ENCODE peak calls at places on chromosome 16, in eight cellular contexts. K is B cell; P is IMR-90; H is cardiac muscle cell; E is CD8-positive, alpha-beta T cell; I is esophagus muscularis mucosa; O is pancreas; X is uterus. T is an unnamed sample.

GRCh38 chr16:85227262-85227923 is 115.1 kb upstream of the CIBAR2 start:
- DNase-seq in I (no peak), H (no peak), E (no peak), X (no peak), O (no peak), P (no peak), K (no peak), T (no peak)

GRCh38 chr16:11675561-11676511 is 7.6 kb downstream of the SNN start:
- DNase-seq in E (no peak), H (no peak), P (peak), O (peak), X (no peak), I (no peak), K (no peak), T (no peak)

GRCh38 chr16:49504626-49505025 is 131.0 kb downstream of the C16orf78 start:
- DNase-seq in H (no peak), I (no peak), X (no peak), E (no peak), O (no peak), K (no peak), P (no peak), T (no peak)

GRCh38 chr16:84672276-84673202 is 24.2 kb downstream of the KLHL36 start:
- DNase-seq in I (no peak), X (peak), P (peak), E (peak), K (peak), H (peak), O (peak), T (peak)

GRCh38 chr16:55495616-55496289 is 13.1 kb upstream of the LPCAT2 start:
- DNase-seq in H (no peak), E (no peak), X (peak), P (peak), I (peak), O (no peak), K (no peak), T (no peak)

GRCh38 chr16:2762711-2763110 is 10.3 kb downstream of the SRRM2 start:
- DNase-seq in O (no peak), K (no peak), H (no peak), E (no peak), I (no peak), X (no peak), P (no peak), T (no peak)

GRCh38 chr16:49986351-49987124 is 38.5 kb upstream of the CNEP1R1 start:
- DNase-seq in H (no peak), K (no peak), X (no peak), O (no peak), P (peak), I (no peak), E (no peak), T (no peak)

GRCh38 chr16:49498241-49499017 is 124.8 kb downstream of the C16orf78 start:
- DNase-seq in O (no peak), E (no peak), P (no peak), K (no peak), H (no peak), X (no peak), I (no peak), T (no peak)

GRCh38 chr16:85316944-85317343 is 204.7 kb upstream of the CIBAR2 start:
- DNase-seq in K (no peak), H (peak), E (no peak), P (no peak), X (no peak), O (peak), I (no peak), T (no peak)

GRCh38 chr16:4506450-4506849 is 30.3 kb downstream of the HMOX2 start:
- DNase-seq in K (peak), P (peak), E (peak), O (peak), H (peak), X (peak), I (no peak), T (peak)

GRCh38 chr16:57054338-57054737 is 38.0 kb upstream of the CPNE2 start:
- DNase-seq in H (no peak), K (no peak), I (no peak), E (no peak), P (no peak), O (no peak), X (no peak), T (no peak)

GRCh38 chr16:11099672-11100195 is 155.4 kb downstream of the CLEC16A start:
- DNase-seq in E (no peak), K (no peak), H (no peak), I (no peak), O (no peak), X (no peak), P (no peak), T (no peak)

GRCh38 chr16:79272141-79272577 is 328.4 kb downstream of the MAF start:
- DNase-seq in E (peak), O (no peak), P (no peak), X (no peak), H (no peak), I (no peak), K (no peak), T (no peak)

GRCh38 chr16:26644912-26645543 is 421.7 kb upstream of the C16orf82 start:
- DNase-seq in X (no peak), I (peak), K (no peak), E (no peak), H (no peak), P (no peak), O (no peak), T (no peak)

GRCh38 chr16:26643519-26643918 is 423.2 kb upstream of the C16orf82 start:
- DNase-seq in H (no peak), I (peak), P (no peak), E (no peak), K (no peak), O (no peak), X (no peak), T (no peak)

GRCh38 chr16:26642047-26642664 is 424.6 kb upstream of the C16orf82 start:
- DNase-seq in K (no peak), H (no peak), P (no peak), O (no peak), X (no peak), I (peak), E (no peak), T (no peak)

GRCh38 chr16:26648851-26649250 is 417.9 kb upstream of the C16orf82 start:
- DNase-seq in H (no peak), P (no peak), X (no peak), O (no peak), K (no peak), I (peak), E (no peak), T (no peak)

DNA sequence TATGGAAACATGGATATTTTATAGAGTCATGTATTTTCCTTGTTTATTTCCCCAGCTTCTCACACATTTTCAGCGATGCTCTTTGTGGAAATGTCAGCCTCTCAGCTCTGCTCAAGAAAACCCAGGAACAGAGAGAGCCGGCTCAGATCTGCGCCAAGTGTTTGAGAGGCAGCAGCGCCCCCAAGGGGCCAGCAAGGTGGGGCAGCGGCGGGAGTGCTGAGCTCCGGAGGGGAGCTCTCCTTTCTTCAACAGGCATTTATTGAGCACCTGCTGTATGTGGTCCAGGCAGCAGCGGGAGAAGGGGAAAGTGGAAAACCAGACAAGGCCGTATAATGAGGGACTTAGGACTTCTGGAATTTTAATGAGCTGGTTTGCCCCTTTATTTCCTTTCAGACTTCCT is 421.1 kb upstream of the C16orf82 start:
- DNase-seq in E (no peak), X (no peak), K (no peak), P (no peak), I (peak), O (peak), H (peak), T (peak)
- TF ChIP-seq CTCF in E (no peak), X (no peak), K (no peak), P (no peak), I (no peak), O (no peak), H (no peak), T (peak)

GRCh38 chr16:67869653-67870052 is 3.2 kb upstream of the EDC4 start:
- DNase-seq in E (no peak), I (no peak), X (no peak), K (no peak), P (no peak), O (no peak), H (no peak), T (no peak)
- TF ChIP-seq CTCF in E (no peak), I (no peak), X (no peak), K (no peak), P (no peak), O (no peak), H (no peak), T (no peak)

GRCh38 chr16:22663389-22664064 is 150.4 kb upstream of the HS3ST2 start:
- DNase-seq in O (no peak), X (no peak), K (no peak), E (no peak), P (no peak), H (no peak), I (no peak), T (no peak)

GRCh38 chr16:22659933-22660332 is 149.2 kb downstream of the NPIPB5 start:
- DNase-seq in X (no peak), P (no peak), K (no peak), I (no peak), O (no peak), E (no peak), H (no peak), T (no peak)

GRCh38 chr16:22661161-22661647 is 150.5 kb downstream of the NPIPB5 start:
- DNase-seq in E (no peak), X (no peak), P (no peak), H (no peak), I (no peak), K (no peak), O (no peak), T (no peak)

GRCh38 chr16:22664132-22664531 is 149.8 kb upstream of the HS3ST2 start:
- DNase-seq in K (no peak), H (no peak), I (no peak), E (no peak), P (no peak), O (no peak), X (no peak), T (no peak)

GRCh38 chr16:22660441-22661160 is 149.9 kb downstream of the NPIPB5 start:
- DNase-seq in I (no peak), X (no peak), E (no peak), H (no peak), P (no peak), K (no peak), O (no peak), T (no peak)
- TF ChIP-seq CTCF in I (no peak), X (no peak), E (no peak), H (no peak), P (no peak), K (no peak), O (no peak), T (no peak)

DNA sequence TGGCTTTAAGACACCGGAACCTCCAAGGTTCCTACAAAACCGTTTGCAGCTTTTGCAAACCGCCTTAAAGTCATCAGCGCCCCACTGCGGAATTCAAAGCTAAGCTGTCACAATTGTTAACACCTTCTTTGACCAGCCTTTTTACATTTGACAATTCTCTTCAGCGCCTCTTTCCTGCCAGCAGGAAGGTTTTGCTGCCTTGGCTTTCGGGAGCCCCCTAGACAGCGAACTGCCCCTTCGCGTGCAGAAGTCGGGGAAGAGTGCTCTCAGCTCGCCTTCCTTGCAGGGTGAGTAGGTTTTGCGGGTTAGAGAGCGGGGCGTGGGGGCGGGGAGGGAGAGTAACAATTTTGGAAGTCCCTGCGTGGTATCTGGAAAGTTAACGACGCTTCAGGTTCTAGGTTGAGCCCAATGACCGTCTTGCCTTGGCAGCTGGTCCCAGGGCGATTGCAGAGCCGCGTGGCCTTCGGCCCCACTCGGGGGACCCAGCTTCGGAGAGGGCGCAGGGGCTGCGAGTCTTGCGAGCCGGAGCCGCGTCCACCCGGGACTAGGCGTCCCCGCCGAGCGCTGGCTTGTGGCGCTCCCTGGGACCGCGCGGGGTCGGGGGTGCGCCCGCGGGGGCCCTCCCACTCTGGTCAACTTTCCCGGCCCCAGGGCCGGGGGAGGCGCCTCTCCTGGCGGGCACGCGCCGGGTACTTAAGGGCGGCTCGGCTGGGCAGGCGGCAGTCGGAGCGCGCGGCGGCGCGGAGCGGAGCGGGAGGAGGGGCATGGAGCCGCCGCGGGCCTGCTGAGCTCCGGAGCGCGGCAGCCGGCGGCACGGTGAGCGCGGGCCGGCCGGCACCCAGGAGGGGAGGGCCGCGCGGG is at the start of gene HAS3:
- DNase-seq in E (no peak), I (no peak), P (peak), X (no peak), H (peak), O (peak), K (peak), T (peak)
- TF ChIP-seq CTCF in E (no peak), I (peak), P (peak), X (no peak), H (peak), O (no peak), K (no peak), T (peak)

DNA sequence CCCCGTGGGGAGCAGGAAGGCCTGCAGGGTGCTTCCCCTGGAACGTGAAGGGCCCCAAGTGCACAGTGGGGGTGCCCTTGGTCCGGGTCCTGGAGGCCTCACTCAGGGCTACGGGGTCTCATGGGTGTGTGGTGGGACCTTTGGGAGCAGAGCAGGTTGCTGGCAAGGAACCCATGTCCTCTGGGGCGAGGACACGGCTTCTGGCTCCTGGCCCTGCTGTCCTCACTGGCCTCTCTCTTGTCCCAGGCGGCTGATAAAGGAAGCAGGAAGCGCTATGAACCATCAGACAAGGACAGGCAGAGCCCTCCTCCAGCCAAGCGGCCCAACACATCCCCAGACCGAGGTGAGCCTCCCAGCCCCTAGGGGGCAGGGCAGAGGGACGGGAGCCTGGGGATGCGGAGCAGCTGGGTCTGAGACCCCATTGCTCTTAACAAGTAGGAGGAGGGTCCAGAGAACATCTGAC is 9.8 kb upstream of the IL17C start:
- DNase-seq in H (peak), O (no peak), I (no peak), E (no peak), P (no peak), X (no peak), K (no peak), T (peak)
- TF ChIP-seq CTCF in H (peak), O (no peak), I (no peak), E (no peak), P (peak), X (no peak), K (no peak), T (peak)

DNA sequence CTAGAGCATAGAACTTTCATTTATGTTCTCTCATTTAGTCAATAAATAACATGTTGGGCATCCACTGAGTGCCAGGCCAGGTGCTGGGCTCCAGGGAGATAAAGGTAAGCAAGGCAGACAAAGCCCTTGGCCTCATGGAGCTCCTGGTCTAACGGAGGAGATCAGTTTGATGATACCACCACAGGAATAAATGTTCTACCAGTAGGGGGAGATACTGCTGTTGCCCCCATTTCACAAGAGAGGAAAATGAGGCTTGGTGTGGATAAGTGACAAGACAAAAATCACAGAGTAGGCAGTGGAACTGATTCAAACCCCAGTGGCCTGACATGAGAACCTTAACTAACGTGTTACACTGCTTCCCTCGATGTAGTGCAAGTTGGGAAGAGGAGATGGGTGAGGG is 80.4 kb upstream of the ERCC4 start:
- DNase-seq in P (no peak), H (no peak), K (no peak), I (no peak), O (no peak), X (no peak), E (no peak), T (no peak)
- TF ChIP-seq CTCF in P (no peak), H (no peak), K (no peak), I (no peak), O (no peak), X (no peak), E (no peak), T (peak)

T was measured in endothelial cell.